ENCODE peak calls at places on chromosomes 4 and X, in six cellular contexts. F is NCI-H2081, N is T-helper 22 cell, U is endothelial cell, O is psoas muscle, Y is RPMI7951. D is an unnamed sample.

GRCh38 chr4:175951794-175952193 is 113.8 kb upstream of the WDR17 start:
- DNase-seq in F (no peak), N (no peak), U (no peak), O (no peak), Y (no peak), D (no peak)

GRCh38 chr4:7134737-7135388 is 57.5 kb upstream of the SORCS2 start:
- DNase-seq in F (no peak), N (no peak), U (no peak), O (peak), Y (peak), D (peak)

GRCh38 chr4:144592264-144592663 is 53.7 kb upstream of the HHIP start:
- DNase-seq in F (no peak), N (no peak), U (no peak), O (no peak), Y (no peak), D (no peak)

GRCh38 chrX:106957856-106958255 is 37.7 kb downstream of the CLDN2 start:
- DNase-seq in F (no peak), N (no peak), U (no peak), O (no peak), Y (no peak), D (no peak)

GRCh38 chr4:114606240-114606639 is 7.6 kb downstream of the UGT8 start:
- DNase-seq in F (peak), N (no peak), U (no peak), O (no peak), Y (no peak), D (no peak)

GRCh38 chrX:41779058-41779564 is 55.1 kb downstream of the GPR82 start:
- DNase-seq in F (peak), N (no peak), U (no peak), O (no peak), Y (peak), D (no peak)

GRCh38 chr4:62117879-62118278 is 917.8 kb downstream of the ADGRL3 start:
- DNase-seq in F (no peak), N (no peak), U (no peak), O (no peak), Y (no peak), D (no peak)

GRCh38 chrX:45329217-45329616 is 128.5 kb upstream of the DIPK2B start:
- DNase-seq in F (no peak), N (no peak), U (no peak), O (no peak), Y (peak), D (no peak)

GRCh38 chrX:130108647-130109428 is 1.5 kb downstream of the ELF4 start:
- DNase-seq in F (no peak), N (no peak), U (no peak), O (peak), Y (peak), D (peak)

GRCh38 chr4:102345795-102346100 is 466 bp upstream of the SLC39A8 start:
- DNase-seq in F (no peak), N (no peak), U (no peak), O (no peak), Y (no peak), D (no peak)

GRCh38 chrX:123504630-123505270 is 228.1 kb downstream of the THOC2 start:
- DNase-seq in F (no peak), N (no peak), U (no peak), O (no peak), Y (no peak), D (no peak)

GRCh38 chrX:27446423-27446822 is 16.7 kb downstream of the PPP4R3C start:
- DNase-seq in F (no peak), N (no peak), U (no peak), O (no peak), Y (no peak), D (no peak)

GRCh38 chrX:144810539-144810938 is 436.8 kb upstream of the SPANXN1 start:
- DNase-seq in F (no peak), N (no peak), U (no peak), O (no peak), Y (no peak), D (no peak)

GRCh38 chr4:172149329-172149728 is 336.1 kb downstream of the GALNTL6 start:
- DNase-seq in F (no peak), N (no peak), U (no peak), O (no peak), Y (no peak), D (no peak)

GRCh38 chrX:2594491-2594890 is 93.7 kb upstream of the DHRSX start:
- DNase-seq in F (no peak), N (no peak), U (no peak), O (no peak), Y (no peak), D (no peak)

GRCh38 chr4:169340834-169341233 is 70.1 kb upstream of the SH3RF1 start:
- DNase-seq in F (no peak), N (no peak), U (no peak), O (no peak), Y (no peak), D (no peak)

GRCh38 chr4:1193206-1194027 is 21.0 kb upstream of the SPON2 start:
- DNase-seq in F (no peak), N (no peak), U (no peak), O (peak), Y (no peak), D (no peak)

GRCh38 chr4:3059090-3059428 is 15.3 kb downstream of the HTT-AS start:
- DNase-seq in F (no peak), N (no peak), U (no peak), O (no peak), Y (no peak), D (no peak)

GRCh38 chrX:105744291-105744690 is 78.0 kb upstream of the NRK start:
- DNase-seq in F (no peak), N (no peak), U (no peak), O (no peak), Y (no peak), D (no peak)

GRCh38 chr4:128288689-128289106 is 1.1 kb upstream of the PGRMC2 start:
- DNase-seq in F (no peak), N (peak), U (peak), O (no peak), Y (no peak), D (peak)

GRCh38 chr4:92809381-92809780 is 505.6 kb downstream of the GRID2 start:
- DNase-seq in F (no peak), N (no peak), U (no peak), O (no peak), Y (no peak), D (no peak)

GRCh38 chrX:14802943-14803710 is 69.7 kb downstream of the FANCB start:
- DNase-seq in F (no peak), N (no peak), U (no peak), O (no peak), Y (peak), D (no peak)

GRCh38 chr4:48129307-48130014 is 4.6 kb downstream of the TXK start:
- DNase-seq in F (no peak), N (no peak), U (no peak), O (no peak), Y (peak), D (peak)

GRCh38 chr4:10762541-10762940 is 78.0 kb upstream of the CLNK start:
- DNase-seq in F (no peak), N (no peak), U (no peak), O (no peak), Y (no peak), D (peak)

GRCh38 chr4:7752649-7753048 is 187.0 kb downstream of the AFAP1 start:
- DNase-seq in F (no peak), N (no peak), U (no peak), O (no peak), Y (no peak), D (no peak)

GRCh38 chrX:68462653-68463052 is 29.4 kb upstream of the OPHN1 start:
- DNase-seq in F (no peak), N (no peak), U (peak), O (no peak), Y (peak), D (no peak)

GRCh38 chrX:129599499-129599898 is 55.3 kb downstream of the APLN start:
- DNase-seq in F (no peak), N (no peak), U (no peak), O (no peak), Y (no peak), D (no peak)

GRCh38 chr4:1898007-1898406 is 26.8 kb downstream of the NSD2 start:
- DNase-seq in F (no peak), N (no peak), U (no peak), O (no peak), Y (no peak), D (no peak)

GRCh38 chrX:139974496-139974895 is 9.2 kb upstream of the CXorf66 start:
- DNase-seq in F (no peak), N (no peak), U (no peak), O (no peak), Y (no peak), D (no peak)

GRCh38 chrX:25433307-25433706 is 417.5 kb upstream of the ARX start:
- DNase-seq in F (no peak), N (no peak), U (no peak), O (no peak), Y (no peak), D (no peak)

GRCh38 chr4:74805601-74806000 is 11.3 kb upstream of the BTC start:
- DNase-seq in F (no peak), N (no peak), U (no peak), O (no peak), Y (peak), D (no peak)

GRCh38 chr4:12852338-12853307 is 631.5 kb downstream of the RAB28 start:
- DNase-seq in F (peak), N (no peak), U (peak), O (no peak), Y (peak), D (no peak)

GRCh38 chr4:165663411-165663810 is 209.6 kb upstream of the TLL1 start:
- DNase-seq in F (no peak), N (no peak), U (no peak), O (no peak), Y (no peak), D (no peak)

GRCh38 chrX:50638123-50638522 is 167.5 kb upstream of the DGKK start:
- DNase-seq in F (no peak), N (no peak), U (no peak), O (peak), Y (no peak), D (no peak)

GRCh38 chr4:40980318-40980883 is 230.6 kb downstream of the NSUN7 start:
- DNase-seq in F (no peak), N (no peak), U (peak), O (no peak), Y (peak), D (no peak)

GRCh38 chr4:172344266-172344772 is 531.1 kb downstream of the GALNTL6 start:
- DNase-seq in F (no peak), N (no peak), U (no peak), O (no peak), Y (no peak), D (no peak)

GRCh38 chr4:117093581-117093980 is 8.2 kb upstream of the TRAM1L1 start:
- DNase-seq in F (no peak), N (no peak), U (no peak), O (no peak), Y (no peak), D (no peak)

GRCh38 chr4:6342530-6343293 is 73.1 kb downstream of the WFS1 start:
- DNase-seq in F (peak), N (no peak), U (no peak), O (peak), Y (peak), D (no peak)

GRCh38 chr4:2947926-2948325 is 15.3 kb downstream of the NOP14 start:
- DNase-seq in F (no peak), N (no peak), U (no peak), O (no peak), Y (no peak), D (no peak)

GRCh38 chr4:180234730-180235129 is 2008.5 kb upstream of the TENM3 start:
- DNase-seq in F (no peak), N (no peak), U (no peak), O (no peak), Y (no peak), D (no peak)

D was measured in left colon.